ENCODE peak calls at places on chromosomes 6 and 20, in ten cellular contexts. A, P, O, X, V, H, M, Z, W and I are unnamed samples.

GRCh38 chr6:1346101-1346500 is 34.2 kb downstream of the FOXQ1 start:
- DNase-seq in A (no peak), P (no peak), O (no peak), X (no peak), V (no peak), H (no peak), M (no peak), Z (no peak), W (no peak), I (no peak)

GRCh38 chr6:113586966-113587699 is 270.0 kb upstream of the MARCKS start:
- DNase-seq in A (no peak), P (no peak), O (no peak), X (no peak), V (no peak), H (no peak), M (peak; percentile 28), Z (no peak), W (no peak), I (peak; percentile 85)

GRCh38 chr6:53059648-53060589 is 5.3 kb upstream of the FBXO9 start:
- DNase-seq in A (peak; percentile 7), P (no peak), O (no peak), X (no peak), V (no peak), H (no peak), M (no peak), Z (no peak), W (no peak), I (no peak)

GRCh38 chr6:155647354-155647753 is 191.7 kb upstream of the NOX3 start:
- DNase-seq in A (no peak), P (no peak), O (no peak), X (no peak), V (no peak), H (no peak), M (no peak), Z (no peak), W (no peak), I (no peak)

GRCh38 chr6:41707565-41708200 is 27.7 kb downstream of the TFEB start:
- DNase-seq in A (peak; percentile 71), P (no peak), O (no peak), X (peak; percentile 33), V (peak; percentile 53), H (no peak), M (no peak), Z (no peak), W (peak; percentile 54), I (no peak)

GRCh38 chr20:19974621-19975435 is 42.3 kb upstream of the NAA20 start:
- DNase-seq in A (no peak), P (peak; percentile 65), O (no peak), X (no peak), V (no peak), H (no peak), M (peak; percentile 39), Z (peak; percentile 16), W (peak; percentile 85), I (no peak)

GRCh38 chr20:17809714-17810631 is 110.2 kb downstream of the BANF2 start:
- DNase-seq in A (no peak), P (no peak), O (no peak), X (no peak), V (no peak), H (no peak), M (no peak), Z (no peak), W (no peak), I (no peak)

GRCh38 chr20:64105846-64106434 is 1.4 kb downstream of the NPBWR2 start:
- DNase-seq in A (no peak), P (no peak), O (peak; percentile 7), X (no peak), V (peak; percentile 10), H (no peak), M (no peak), Z (no peak), W (peak; percentile 19), I (no peak)

GRCh38 chr6:167799033-167799933 is 27.4 kb upstream of the AFDN start:
- DNase-seq in A (no peak), P (no peak), O (peak; percentile 79), X (no peak), V (no peak), H (no peak), M (no peak), Z (no peak), W (no peak), I (no peak)

GRCh38 chr20:18717062-18717461 is 96.5 kb upstream of the SCP2D1 start:
- DNase-seq in A (no peak), P (no peak), O (no peak), X (no peak), V (no peak), H (no peak), M (peak; percentile 26), Z (no peak), W (no peak), I (peak; percentile 33)

GRCh38 chr6:41712651-41713103 is 22.7 kb downstream of the TFEB start:
- DNase-seq in A (no peak), P (peak; percentile 62), O (no peak), X (no peak), V (no peak), H (no peak), M (no peak), Z (no peak), W (peak; percentile 52), I (no peak)

GRCh38 chr6:41591859-41592502 is 45.8 kb downstream of the FOXP4 start:
- DNase-seq in A (peak; percentile 62), P (peak; percentile 60), O (peak; percentile 87), X (peak; percentile 56), V (peak; percentile 85), H (peak; percentile 85), M (peak; percentile 43), Z (peak; percentile 87), W (peak; percentile 66), I (peak; percentile 39)

GRCh38 chr6:125154184-125155135 is 887 bp downstream of the TPD52L1 start:
- DNase-seq in A (peak; percentile 4), P (no peak), O (peak; percentile 34), X (no peak), V (no peak), H (peak; percentile 52), M (no peak), Z (peak; percentile 53), W (peak; percentile 41), I (no peak)

GRCh38 chr6:56372621-56373020 is 125.2 kb upstream of the COL21A1 start:
- DNase-seq in A (no peak), P (no peak), O (no peak), X (no peak), V (no peak), H (no peak), M (no peak), Z (no peak), W (no peak), I (no peak)